ENCODE peak calls at places on chromosomes 3 and 15, in four cellular contexts. J is T-cell; K is HFFc6; N is stimulated activated CD4-positive, alpha-beta T cell treated with anti-CD3 and anti-CD28 coated beads, TNF-alpha, amount 100 ng/mL, for 1 hour. W is an unnamed sample.

GRCh38 chr3:13529196-13529975 is 19.5 kb upstream of the FBLN2 start:
- DNase-seq in J (no peak), K (no peak), N (no peak), W (no peak)

GRCh38 chr15:78069052-78069414 is 8.5 kb downstream of the TBC1D2B start:
- DNase-seq in K (no peak), N (no peak), J (no peak), W (no peak)

GRCh38 chr15:72778796-72779195 is 4.8 kb downstream of the ADPGK start:
- DNase-seq in N (no peak), J (no peak), K (no peak), W (no peak)

GRCh38 chr3:46013316-46014094 is 13.8 kb downstream of the XCR1 start:
- DNase-seq in N (no peak), J (no peak), K (no peak), W (no peak)

GRCh38 chr15:89130194-89130593 is 41.9 kb downstream of the ABHD2 start:
- DNase-seq in K (no peak), J (no peak), N (no peak), W (no peak)

GRCh38 chr3:123678108-123678511 is 93.3 kb upstream of the HACD2 start:
- DNase-seq in K (peak), N (no peak), J (no peak), W (no peak)

GRCh38 chr3:29267231-29267630 is 13.6 kb upstream of the RBMS3 start:
- DNase-seq in J (no peak), K (no peak), N (no peak), W (no peak)

GRCh38 chr15:85762039-85762755 is 32.5 kb downstream of the KLHL25 start:
- DNase-seq in J (no peak), N (no peak), K (no peak), W (no peak)

GRCh38 chr3:123286308-123287023 is 84.7 kb downstream of the SEC22A start:
- DNase-seq in K (peak), J (no peak), N (no peak), W (peak)

GRCh38 chr15:40190591-40190990 is 29.7 kb downstream of the BUB1B start:
- DNase-seq in N (no peak), K (peak), J (no peak), W (peak)

GRCh38 chr3:51711352-51712019 is 4.6 kb downstream of the GRM2 start:
- DNase-seq in K (no peak), J (no peak), N (no peak), W (no peak)

GRCh38 chr3:59850352-59850870 is 800.6 kb upstream of the CFAP20DC start:
- DNase-seq in N (no peak), J (no peak), K (no peak), W (no peak)